ENCODE peak calls at places on chromosomes 3 and 15, in ten cellular contexts. O is aorta, K is colonic mucosa, W is ovary, C is PC-9, M is IMR-90, N is A673, V is body of pancreas, B is Panc1, G is lower lobe of right lung. L is an unnamed sample. For H3K27me3, the result is how much of the 10 kb centered on the place peaks cover.

GRCh38 chr15:57552678-57553334 is 38.9 kb upstream of the MYZAP start:
- DNase-seq in O (no peak), K (no peak), W (no peak), C (no peak), M (no peak), N (no peak), V (no peak), B (no peak), G (no peak), L (no peak)

GRCh38 chr15:100900136-100900894 is 18.8 kb upstream of the LRRK1 start:
- DNase-seq in O (no peak), K (peak), W (peak), C (no peak), M (no peak), N (peak), V (peak), B (no peak), G (no peak), L (no peak)

GRCh38 chr3:138417559-138417982 is 16.8 kb upstream of the ESYT3 start:
- DNase-seq in O (peak), K (peak), W (peak), C (peak), M (peak), N (peak), V (peak), B (peak), G (peak), L (peak)

GRCh38 chr3:175679582-175679981 is 820.4 kb downstream of the NAALADL2 start:
- DNase-seq in O (no peak), K (no peak), W (no peak), C (no peak), M (peak), N (no peak), V (no peak), B (no peak), G (no peak), L (no peak)

GRCh38 chr3:27659279-27660021 is 62.7 kb downstream of the EOMES start:
- DNase-seq in O (peak), K (peak), W (peak), C (peak), M (peak), N (peak), V (peak), B (no peak), G (peak), L (peak)

GRCh38 chr15:99121691-99122410 is 17.0 kb downstream of the SYNM start:
- DNase-seq in O (no peak), K (no peak), W (no peak), C (no peak), M (no peak), N (no peak), V (no peak), B (no peak), G (no peak), L (no peak)

GRCh38 chr3:143163562-143163961 is 44.0 kb downstream of the CHST2 start:
- DNase-seq in O (no peak), K (no peak), W (no peak), C (no peak), M (no peak), N (no peak), V (no peak), B (no peak), G (no peak), L (no peak)

GRCh38 chr3:67324554-67324953 is 326.4 kb downstream of the KBTBD8 start:
- DNase-seq in O (no peak), K (no peak), W (no peak), C (no peak), M (no peak), N (no peak), V (no peak), B (no peak), G (no peak), L (no peak)

GRCh38 chr3:45630325-45630724 is 35.8 kb downstream of the LIMD1 start:
- DNase-seq in O (peak), K (no peak), W (no peak), C (no peak), M (no peak), N (no peak), V (no peak), B (no peak), G (no peak), L (no peak)

GRCh38 chr3:12175844-12176453 is 17.2 kb upstream of the TIMP4 start:
- DNase-seq in O (peak), K (peak), W (peak), C (peak), M (peak), N (peak), V (peak), B (peak), G (peak), L (peak)

GRCh38 chr3:42729404-42730145 is 27.0 kb upstream of the HHATL start:
- DNase-seq in O (no peak), K (no peak), W (no peak), C (no peak), M (no peak), N (no peak), V (no peak), B (no peak), G (no peak), L (no peak)

GRCh38 chr3:63655519-63655918 is 3.0 kb downstream of the SNTN start:
- DNase-seq in O (no peak), K (no peak), W (no peak), C (no peak), M (peak), N (no peak), V (no peak), B (no peak), G (no peak), L (no peak)

GRCh38 chr3:128488995-128489859 is 3.8 kb downstream of the GATA2 start:
- DNase-seq in O (no peak), K (peak), W (peak), C (peak), M (no peak), N (peak), V (peak), B (no peak), G (no peak), L (no peak)
- H3K27me3 ChIP-seq in O (under half), K (half or more), W (under half), C (under half), M (under half), N (under half), V (under half), B (under half), G (half or more), L (half or more)

GRCh38 chr3:196969001-196969659 is 497 bp upstream of the PIGZ start:
- DNase-seq in O (no peak), K (no peak), W (no peak), C (peak), M (no peak), N (peak), V (peak), B (no peak), G (peak), L (no peak)

GRCh38 chr3:196968233-196969000 is at the start of gene PIGZ:
- DNase-seq in O (no peak), K (peak), W (peak), C (peak), M (no peak), N (peak), V (peak), B (no peak), G (peak), L (no peak)

GRCh38 chr3:196969660-196970546 is 1.3 kb upstream of the PIGZ start:
- DNase-seq in O (peak), K (peak), W (peak), C (peak), M (peak), N (peak), V (peak), B (no peak), G (peak), L (peak)

GRCh38 chr3:196971094-196971698 is 2.6 kb upstream of the PIGZ start:
- DNase-seq in O (no peak), K (no peak), W (no peak), C (peak), M (no peak), N (no peak), V (no peak), B (no peak), G (no peak), L (no peak)

DNA sequence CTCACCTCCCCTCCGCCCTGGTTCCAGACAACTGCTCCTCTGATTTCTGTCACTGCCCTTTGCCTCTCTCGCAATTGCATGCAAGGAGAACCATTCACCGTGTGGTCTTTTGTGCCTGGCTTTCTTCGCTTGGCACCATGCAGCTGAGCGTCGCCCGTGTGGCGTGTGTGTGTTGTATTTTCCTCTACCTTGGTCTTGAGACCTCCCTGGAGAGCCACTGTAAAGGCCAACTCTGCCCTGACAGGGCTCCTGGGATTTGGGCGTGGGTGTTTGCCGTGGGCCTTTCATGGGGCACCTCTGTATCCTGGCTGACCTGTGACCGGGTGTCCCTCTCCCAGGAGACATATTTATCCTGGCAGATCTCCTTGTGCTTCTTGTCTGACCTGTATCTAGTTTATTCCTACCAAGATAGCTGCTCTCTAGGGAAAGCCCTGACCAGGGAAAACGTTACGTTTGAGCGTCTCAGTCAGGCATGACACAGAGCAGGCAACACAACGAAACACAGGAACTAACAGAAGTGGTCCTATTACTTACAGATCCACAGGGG is 2.0 kb upstream of the PIGZ start:
- DNase-seq in O (no peak), K (no peak), W (no peak), C (no peak), M (no peak), N (no peak), V (no peak), B (no peak), G (no peak), L (no peak)
- H3K27me3 ChIP-seq in O (under half), K (under half), W (under half), C (under half), M (under half), N (under half), V (under half), B (under half), G (under half), L (under half)

GRCh38 chr3:72890166-72890925 is 2.5 kb downstream of the GXYLT2 start:
- DNase-seq in O (no peak), K (peak), W (peak), C (no peak), M (no peak), N (no peak), V (no peak), B (no peak), G (no peak), L (no peak)

GRCh38 chr3:72889310-72890165 is 1.7 kb downstream of the GXYLT2 start:
- DNase-seq in O (no peak), K (no peak), W (no peak), C (no peak), M (no peak), N (no peak), V (no peak), B (no peak), G (no peak), L (no peak)

GRCh38 chr3:72892870-72893269 is 5.0 kb downstream of the GXYLT2 start:
- DNase-seq in O (no peak), K (peak), W (no peak), C (no peak), M (no peak), N (peak), V (no peak), B (no peak), G (no peak), L (no peak)

GRCh38 chr3:72892081-72892763 is 4.4 kb downstream of the GXYLT2 start:
- DNase-seq in O (no peak), K (peak), W (peak), C (no peak), M (peak), N (peak), V (no peak), B (no peak), G (no peak), L (no peak)

DNA sequence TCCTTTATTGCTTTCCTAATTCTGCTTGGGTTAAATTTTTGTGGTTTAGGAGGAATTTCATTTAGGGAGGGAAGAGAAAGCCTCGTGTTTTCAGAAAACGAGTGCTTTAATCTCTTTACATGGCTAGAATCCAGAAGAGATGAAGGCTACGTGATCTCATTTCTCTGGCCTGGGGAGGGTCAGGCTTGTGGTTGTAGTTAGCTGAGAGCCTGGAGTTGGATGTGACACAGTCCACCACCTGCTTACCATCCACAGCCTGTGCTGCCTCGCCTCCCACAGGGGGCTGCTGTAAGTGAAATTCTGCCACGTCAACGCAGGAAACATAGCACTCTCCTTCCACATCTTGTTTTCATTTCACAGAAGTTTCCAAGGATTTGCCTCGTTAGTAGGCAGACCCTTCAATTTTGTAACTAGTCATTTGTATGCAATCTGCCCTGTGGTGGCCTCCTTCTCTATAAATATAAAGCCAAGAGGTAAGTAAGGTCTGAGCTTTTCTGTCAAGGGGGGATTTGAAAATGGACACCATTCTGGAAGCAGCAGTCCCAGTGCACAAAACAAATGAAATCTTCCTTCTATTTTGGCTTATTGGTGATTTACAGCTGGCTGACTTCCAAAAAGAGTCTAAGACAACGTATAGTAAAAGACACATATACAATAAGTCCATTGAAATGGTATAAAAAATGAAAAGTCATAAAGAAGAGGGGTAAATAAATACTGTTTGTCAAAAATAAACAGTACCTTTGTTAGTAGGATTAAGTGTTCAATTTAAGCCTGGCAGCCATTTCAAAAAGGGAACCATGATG is 3.4 kb downstream of the GXYLT2 start:
- DNase-seq in O (peak), K (peak), W (peak), C (peak), M (peak), N (peak), V (peak), B (no peak), G (no peak), L (no peak)
- H3K27me3 ChIP-seq in O (under half), K (under half), W (under half), C (under half), M (under half), N (under half), V (under half), B (under half), G (under half), L (under half)

GRCh38 chr3:53147161-53147902 is 13.7 kb upstream of the PRKCD start:
- DNase-seq in O (no peak), K (no peak), W (no peak), C (no peak), M (peak), N (no peak), V (no peak), B (no peak), G (peak), L (no peak)

GRCh38 chr3:53145109-53146077 is 15.2 kb upstream of the RFT1 start:
- DNase-seq in O (no peak), K (peak), W (no peak), C (peak), M (peak), N (no peak), V (peak), B (no peak), G (no peak), L (no peak)

GRCh38 chr3:53144446-53144845 is 14.2 kb upstream of the RFT1 start:
- DNase-seq in O (no peak), K (no peak), W (no peak), C (no peak), M (no peak), N (no peak), V (no peak), B (no peak), G (no peak), L (no peak)

GRCh38 chr3:53147903-53148400 is 13.1 kb upstream of the PRKCD start:
- DNase-seq in O (no peak), K (no peak), W (no peak), C (no peak), M (no peak), N (no peak), V (no peak), B (no peak), G (peak), L (no peak)

DNA sequence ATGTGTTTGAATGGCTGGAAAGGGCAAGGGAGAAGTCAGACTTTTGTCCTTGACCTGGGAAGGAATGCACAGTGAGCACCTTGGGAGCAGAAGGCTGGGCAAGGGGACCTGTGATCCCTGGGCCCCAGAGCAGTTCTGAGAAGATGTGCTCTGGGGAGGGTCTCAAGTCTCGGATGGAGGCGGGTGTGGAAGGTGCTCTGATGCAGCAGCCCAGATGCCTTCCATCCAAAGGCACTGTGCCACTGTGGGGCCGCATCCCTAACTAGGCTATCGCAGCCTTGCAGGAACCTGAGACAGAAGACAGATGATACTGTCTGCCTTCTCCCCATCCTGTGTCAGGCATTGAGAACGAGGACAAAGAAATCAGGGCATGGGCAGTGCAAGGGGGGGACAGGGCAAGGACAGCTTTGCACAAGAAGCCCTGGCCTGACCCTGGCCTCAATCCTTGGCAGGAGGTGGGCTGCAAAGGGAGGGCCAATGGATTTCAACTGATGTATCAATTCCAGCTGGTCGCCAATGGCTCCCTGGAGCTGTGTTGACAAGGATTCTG is 14.6 kb upstream of the PRKCD start:
- DNase-seq in O (no peak), K (no peak), W (no peak), C (no peak), M (no peak), N (no peak), V (no peak), B (no peak), G (no peak), L (no peak)
- H3K27me3 ChIP-seq in O (under half), K (under half), W (under half), C (under half), M (under half), N (under half), V (under half), B (under half), G (under half), L (half or more)

L was measured in neuronal stem cell.